ENCODE peak calls at places on chromosomes 5 and 9, in six cellular contexts. Y is fibroblast of mammary gland, R is heart right ventricle, J is PC-3, A is AG09309, Z is neuronal stem cell. O is an unnamed sample.

GRCh38 chr9:17216011-17216410 is 81.2 kb downstream of the CNTLN start:
- DNase-seq in Y (peak), J (peak), A (no peak), R (no peak), Z (no peak), O (no peak)

GRCh38 chr9:122180633-122181032 is 20.9 kb downstream of the MORN5 start:
- DNase-seq in R (no peak), A (peak), Y (peak), Z (no peak), J (peak), O (peak)

GRCh38 chr9:131625848-131626670 is 80.7 kb downstream of the PRRT1B start:
- DNase-seq in Z (no peak), R (no peak), Y (no peak), A (no peak), J (no peak), O (no peak)

GRCh38 chr9:112120471-112120925 is 54.6 kb downstream of the SUSD1 start:
- DNase-seq in A (no peak), Z (no peak), R (no peak), Y (no peak), J (no peak), O (no peak)

GRCh38 chr5:82405166-82405565 is 127.0 kb upstream of the RPS23 start:
- DNase-seq in A (no peak), J (peak), R (no peak), Z (no peak), Y (peak), O (no peak)

GRCh38 chr5:115708819-115709477 is 83.1 kb upstream of the TMED7 start:
- DNase-seq in Z (no peak), R (no peak), Y (no peak), J (no peak), A (no peak), O (no peak)

GRCh38 chr5:78632467-78632866 is 16.1 kb downstream of the LHFPL2 start:
- DNase-seq in R (no peak), A (no peak), Y (no peak), J (no peak), Z (no peak), O (no peak)

GRCh38 chr5:179080724-179081123 is 20.6 kb downstream of the ZNF354C start:
- DNase-seq in Z (no peak), A (no peak), R (no peak), J (no peak), Y (no peak), O (no peak)

GRCh38 chr5:138953370-138954256 is 78.5 kb upstream of the LRRTM2 start:
- DNase-seq in Y (peak), A (peak), Z (no peak), R (peak), J (no peak), O (peak)

GRCh38 chr9:33799928-33800689 is 4.7 kb downstream of the PRSS3 start:
- DNase-seq in Z (no peak), J (no peak), A (no peak), R (no peak), Y (peak), O (no peak)

GRCh38 chr9:6356904-6357303 is 28.7 kb downstream of the TPD52L3 start:
- DNase-seq in Y (peak), R (no peak), J (no peak), Z (no peak), A (no peak), O (no peak)

GRCh38 chr5:179620703-179621350 is 2.6 kb downstream of the HNRNPH1 start:
- DNase-seq in Z (no peak), R (no peak), J (no peak), Y (no peak), A (no peak), O (no peak)

GRCh38 chr5:103772248-103772647 is 209.7 kb upstream of the NUDT12 start:
- DNase-seq in R (no peak), A (no peak), Z (no peak), Y (no peak), J (no peak), O (no peak)

GRCh38 chr9:25453876-25454275 is 224.4 kb downstream of the TUSC1 start:
- DNase-seq in A (no peak), Y (no peak), Z (no peak), R (no peak), J (no peak), O (no peak)

GRCh38 chr9:4538107-4538506 is 47.8 kb downstream of the SLC1A1 start:
- DNase-seq in A (no peak), Y (no peak), J (no peak), Z (no peak), R (no peak), O (no peak)

GRCh38 chr5:142758062-142758802 is 11.9 kb upstream of the ARHGAP26 start:
- DNase-seq in J (no peak), A (no peak), Z (no peak), R (no peak), Y (no peak), O (no peak)

GRCh38 chr5:74103131-74104023 is 477.4 kb downstream of the ARHGEF28 start:
- DNase-seq in J (peak), R (no peak), A (no peak), Z (no peak), Y (no peak), O (no peak)

GRCh38 chr5:89282832-89283510 is 400.0 kb upstream of the MEF2C start:
- DNase-seq in Z (no peak), J (peak), R (no peak), Y (peak), A (peak), O (peak)

GRCh38 chr5:1524799-1525623 is 1.3 kb upstream of the LPCAT1 start:
- DNase-seq in Z (no peak), Y (no peak), A (no peak), J (no peak), R (no peak), O (no peak)

GRCh38 chr5:38267372-38267771 is 9.0 kb downstream of the EGFLAM start:
- DNase-seq in Y (no peak), R (no peak), J (no peak), A (no peak), Z (no peak), O (no peak)

GRCh38 chr5:51382759-51383493 is at the start of gene ISL1:
- DNase-seq in Z (peak), J (peak), A (peak), R (no peak), Y (peak), O (peak)

GRCh38 chr5:51380603-51381207 is 2.5 kb upstream of the ISL1 start:
- DNase-seq in J (peak), R (no peak), Y (peak), A (no peak), Z (peak), O (no peak)

GRCh38 chr5:51382508-51382758 is 815 bp upstream of the ISL1 start:
- DNase-seq in R (no peak), J (no peak), Y (no peak), A (no peak), Z (peak), O (no peak)

GRCh38 chr5:51383494-51384081 is 340 bp downstream of the ISL1 start:
- DNase-seq in R (no peak), A (no peak), Y (no peak), Z (peak), J (no peak), O (no peak)

DNA sequence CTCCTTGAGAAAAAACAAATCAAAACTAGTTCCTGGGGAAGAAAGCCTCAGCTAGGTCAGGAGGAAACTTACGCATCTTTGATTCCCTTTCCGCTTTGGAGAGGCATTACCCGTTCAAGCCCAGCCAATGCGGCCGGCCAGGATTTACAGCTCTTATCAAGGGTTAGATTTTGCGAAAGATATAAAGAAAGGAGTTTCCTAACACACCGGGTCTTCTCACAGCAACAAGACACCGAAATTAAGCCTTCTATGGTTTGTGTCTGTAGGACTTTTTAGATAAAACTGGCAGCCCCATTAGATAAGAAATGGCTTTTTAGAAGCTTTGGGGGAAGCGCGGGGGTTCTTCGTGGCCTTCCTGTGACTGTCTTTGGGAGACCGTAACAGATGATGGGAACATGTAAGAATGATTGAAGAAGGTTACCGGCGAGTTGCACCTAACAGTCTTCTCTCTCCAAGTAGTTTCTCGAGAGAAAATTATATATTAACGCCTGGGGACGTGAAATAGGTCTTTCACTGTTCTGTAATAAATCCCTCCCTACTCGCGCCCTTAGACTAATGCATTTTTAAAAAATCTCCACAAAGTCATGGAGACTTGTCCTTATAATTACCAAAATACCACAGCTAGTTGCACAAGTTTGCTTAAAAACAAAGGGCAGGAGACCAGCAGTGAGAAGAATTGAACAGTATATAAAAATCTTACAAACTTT is 1.3 kb upstream of the ISL1 start:
- DNase-seq in Y (no peak), Z (peak), R (no peak), A (no peak), J (no peak), O (no peak)
- H3K4me3 ChIP-seq in Y (no peak), Z (no peak), R (no peak), A (no peak), J (peak), O (peak)

GRCh38 chr5:150671509-150672236 is 10.6 kb downstream of the MYOZ3 start:
- DNase-seq in R (no peak), J (no peak), Y (no peak), Z (no peak), A (no peak), O (no peak)
- H3K4me3 ChIP-seq in R (peak), J (no peak), Y (peak), Z (peak), A (peak), O (peak)

GRCh38 chr9:655875-656274 is 185.6 kb upstream of the DMRT1 start:
- DNase-seq in R (peak), Y (peak), A (no peak), Z (no peak), J (no peak), O (no peak)
- H3K4me3 ChIP-seq in R (no peak), Y (no peak), A (no peak), Z (no peak), J (no peak), O (no peak)

GRCh38 chr9:70403618-70404025 is 10.8 kb downstream of the KLF9 start:
- DNase-seq in J (no peak), Y (peak), R (no peak), Z (no peak), A (no peak), O (no peak)
- H3K4me3 ChIP-seq in J (no peak), Y (no peak), R (no peak), Z (no peak), A (no peak), O (no peak)

DNA sequence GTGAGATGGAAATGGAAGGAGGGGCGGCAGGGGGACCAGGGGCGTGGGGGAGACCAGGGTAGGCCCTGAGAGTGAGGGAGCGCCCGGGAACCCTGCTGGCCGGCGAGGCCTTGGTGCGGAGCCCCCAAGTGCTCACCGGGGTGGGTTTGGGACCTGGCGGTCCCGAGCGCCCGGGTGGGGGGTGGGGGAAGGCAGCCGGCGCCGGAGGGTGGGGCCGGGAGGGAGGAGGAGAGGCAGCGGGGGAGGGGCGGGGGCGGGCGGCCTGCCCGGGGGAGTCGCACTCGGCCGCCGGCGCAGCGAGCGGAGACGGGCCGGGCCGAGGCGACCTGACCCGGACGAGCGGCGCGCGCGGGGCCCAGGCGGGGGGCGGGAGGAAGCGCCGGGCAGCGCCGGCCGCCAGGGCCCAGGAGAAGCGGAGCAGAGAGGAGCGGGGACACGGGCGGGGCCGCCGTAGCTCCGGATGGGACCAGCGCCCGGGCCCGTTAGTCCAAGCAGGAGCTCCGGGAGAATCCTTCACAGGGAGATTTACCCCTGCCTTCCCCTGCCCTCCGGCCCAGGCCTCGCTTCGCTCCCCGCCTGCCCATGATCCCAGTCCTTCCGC is at the start of gene NPR2:
- DNase-seq in Y (no peak), A (no peak), R (peak), Z (no peak), J (no peak), O (no peak)
- H3K4me3 ChIP-seq in Y (peak), A (peak), R (peak), Z (no peak), J (no peak), O (peak)

DNA sequence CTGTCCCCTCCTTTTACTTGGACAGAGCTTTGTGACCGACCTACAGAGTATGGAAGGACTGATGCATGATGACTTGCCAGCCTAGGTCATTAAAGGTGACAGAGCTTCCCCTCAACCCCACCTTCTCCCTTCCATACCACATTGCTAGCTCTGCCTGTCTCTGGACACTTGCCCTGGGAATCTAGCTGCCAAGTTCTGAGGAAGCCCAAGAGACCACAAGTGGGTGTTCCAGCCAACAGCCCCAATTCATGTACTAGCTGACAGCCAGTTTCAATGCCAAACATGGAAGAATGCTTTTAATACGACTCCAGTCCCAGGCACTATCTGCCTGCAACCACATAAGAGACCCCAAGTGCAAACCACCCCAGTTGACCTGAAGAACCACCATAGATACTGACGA is 477.1 kb downstream of the SPOCK1 start:
- DNase-seq in A (no peak), R (peak), Y (peak), Z (no peak), J (no peak), O (no peak)
- H3K4me3 ChIP-seq in A (no peak), R (no peak), Y (no peak), Z (no peak), J (no peak), O (no peak)

O was measured in skeletal muscle cell.